ENCODE peak calls at places on chromosomes 2 and 18, in nine cellular contexts. Q is HepG2, N is HCT116, A is GM23248, L is PC-3, Y is mammary epithelial cell, X is GM23338, B is neural progenitor cell, W is endothelial cell of umbilical vein. J is an unnamed sample.

GRCh38 chr2:217316743-217317142 is 456.9 kb upstream of the TNP1 start:
- DNase-seq in Q (no peak), N (no peak), A (peak; percentile 58), L (peak; percentile 34), Y (no peak), X (no peak), B (no peak), W (peak; percentile 11), J (peak; percentile 82)

GRCh38 chr2:32942728-32943485 is 3.8 kb upstream of the LTBP1 start:
- DNase-seq in Q (no peak), N (no peak), A (no peak), L (no peak), Y (no peak), X (no peak), B (no peak), W (peak; percentile 69), J (no peak)

GRCh38 chr18:23935804-23936203 is 78.8 kb upstream of the TTC39C start:
- DNase-seq in Q (no peak), N (no peak), A (no peak), L (no peak), Y (peak; percentile 41), X (no peak), B (no peak), W (no peak), J (no peak)

GRCh38 chr2:113098061-113098460 is 29.3 kb upstream of the IL1RN start:
- DNase-seq in Q (no peak), N (no peak), A (no peak), L (no peak), Y (no peak), X (no peak), B (no peak), W (no peak), J (no peak)

GRCh38 chr2:181305151-181306123 is 151.7 kb upstream of the ITGA4 start:
- DNase-seq in Q (peak; percentile 95), N (no peak), A (peak; percentile 15), L (no peak), Y (no peak), X (peak; percentile 25), B (no peak), W (no peak), J (peak; percentile 47)

GRCh38 chr2:23585218-23585945 is 200.4 kb downstream of the KLHL29 start:
- DNase-seq in Q (no peak), N (no peak), A (no peak), L (no peak), Y (no peak), X (no peak), B (no peak), W (no peak), J (no peak)

GRCh38 chr2:230711224-230711623 is 1.4 kb upstream of the CAB39 start:
- DNase-seq in Q (no peak), N (no peak), A (no peak), L (no peak), Y (no peak), X (no peak), B (no peak), W (no peak), J (no peak)

GRCh38 chr2:225660262-225661091 is 261.0 kb downstream of the NYAP2 start:
- DNase-seq in Q (peak; percentile 53), N (peak; percentile 50), A (peak; percentile 78), L (peak; percentile 84), Y (peak; percentile 48), X (peak; percentile 80), B (peak; percentile 81), W (peak; percentile 55), J (peak; percentile 41)

GRCh38 chr2:222797871-222798270 is 63.0 kb upstream of the ACSL3 start:
- DNase-seq in Q (no peak), N (no peak), A (peak; percentile 4), L (no peak), Y (no peak), X (no peak), B (no peak), W (no peak), J (no peak)

GRCh38 chr2:37156071-37156856 is 516 bp downstream of the EIF2AK2 start:
- DNase-seq in Q (peak; percentile 42), N (peak; percentile 7), A (peak; percentile 84), L (peak; percentile 60), Y (peak; percentile 52), X (peak; percentile 29), B (peak; percentile 7), W (peak; percentile 70), J (peak; percentile 70)

GRCh38 chr2:157418215-157418614 is 25.7 kb downstream of the CYTIP start:
- DNase-seq in Q (no peak), N (no peak), A (no peak), L (no peak), Y (no peak), X (no peak), B (no peak), W (no peak), J (no peak)

GRCh38 chr2:164697688-164698290 is 76.5 kb upstream of the GRB14 start:
- DNase-seq in Q (peak; percentile 61), N (peak; percentile 6), A (peak; percentile 31), L (peak; percentile 54), Y (no peak), X (peak; percentile 73), B (peak; percentile 17), W (peak; percentile 51), J (peak; percentile 2)

GRCh38 chr18:23887493-23887892 is 127.1 kb upstream of the TTC39C start:
- DNase-seq in Q (no peak), N (no peak), A (no peak), L (no peak), Y (peak; percentile 27), X (no peak), B (no peak), W (no peak), J (peak; percentile 36)

GRCh38 chr2:210922419-210922818 is 366.0 kb downstream of the CPS1 start:
- DNase-seq in Q (no peak), N (no peak), A (no peak), L (no peak), Y (no peak), X (no peak), B (no peak), W (no peak), J (no peak)

GRCh38 chr18:73119574-73119973 is 251.8 kb upstream of the NETO1 start:
- DNase-seq in Q (no peak), N (no peak), A (no peak), L (no peak), Y (no peak), X (no peak), B (no peak), W (no peak), J (no peak)

GRCh38 chr18:73124165-73124564 is 256.4 kb upstream of the NETO1 start:
- DNase-seq in Q (no peak), N (no peak), A (no peak), L (peak; percentile 65), Y (no peak), X (no peak), B (no peak), W (no peak), J (peak; percentile 51)

GRCh38 chr18:73121207-73121606 is 253.4 kb upstream of the NETO1 start:
- DNase-seq in Q (no peak), N (no peak), A (no peak), L (no peak), Y (no peak), X (no peak), B (no peak), W (no peak), J (no peak)

GRCh38 chr18:73120626-73121025 is 252.8 kb upstream of the NETO1 start:
- DNase-seq in Q (no peak), N (no peak), A (no peak), L (no peak), Y (no peak), X (no peak), B (no peak), W (no peak), J (no peak)

DNA sequence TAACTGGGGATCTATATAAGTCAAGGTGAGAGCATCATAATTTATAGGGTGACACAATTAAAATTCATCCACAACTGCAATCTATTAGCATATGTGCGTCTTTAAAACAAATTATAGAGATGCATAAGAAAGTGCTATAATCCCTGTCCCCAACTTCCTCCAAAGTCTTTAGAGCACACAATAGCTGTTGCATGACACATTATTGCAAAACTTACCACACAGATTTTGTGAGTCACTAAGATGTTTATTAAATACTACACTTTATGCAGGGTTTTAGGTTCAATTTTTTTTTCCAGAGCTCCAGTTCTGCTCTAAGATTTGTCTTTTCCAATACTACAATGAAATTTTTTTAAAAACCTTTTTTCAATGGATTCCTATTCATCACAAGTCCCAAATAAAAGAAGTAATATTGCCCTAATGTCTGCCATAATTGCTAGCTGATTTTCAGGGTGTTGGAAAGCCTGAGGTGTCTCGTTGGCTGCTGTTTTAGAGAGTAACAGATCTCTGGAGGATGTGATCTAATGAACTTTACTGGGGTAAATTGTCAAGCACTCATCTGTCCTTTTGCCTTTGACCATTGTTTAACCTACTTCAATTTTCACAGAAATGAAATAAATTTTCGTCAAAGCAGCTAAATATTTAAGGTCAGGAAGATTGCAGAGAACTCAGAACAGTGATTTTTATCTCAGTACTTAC is 250.5 kb upstream of the NETO1 start:
- DNase-seq in Q (no peak), N (no peak), A (peak; percentile 37), L (peak; percentile 79), Y (peak; percentile 67), X (no peak), B (no peak), W (no peak), J (peak; percentile 5)
- TF ChIP-seq EZH2 in Q (no peak), N (no peak), A (no peak), L (no peak), Y (no peak), X (no peak), B (no peak), W (no peak), J (no peak)

DNA sequence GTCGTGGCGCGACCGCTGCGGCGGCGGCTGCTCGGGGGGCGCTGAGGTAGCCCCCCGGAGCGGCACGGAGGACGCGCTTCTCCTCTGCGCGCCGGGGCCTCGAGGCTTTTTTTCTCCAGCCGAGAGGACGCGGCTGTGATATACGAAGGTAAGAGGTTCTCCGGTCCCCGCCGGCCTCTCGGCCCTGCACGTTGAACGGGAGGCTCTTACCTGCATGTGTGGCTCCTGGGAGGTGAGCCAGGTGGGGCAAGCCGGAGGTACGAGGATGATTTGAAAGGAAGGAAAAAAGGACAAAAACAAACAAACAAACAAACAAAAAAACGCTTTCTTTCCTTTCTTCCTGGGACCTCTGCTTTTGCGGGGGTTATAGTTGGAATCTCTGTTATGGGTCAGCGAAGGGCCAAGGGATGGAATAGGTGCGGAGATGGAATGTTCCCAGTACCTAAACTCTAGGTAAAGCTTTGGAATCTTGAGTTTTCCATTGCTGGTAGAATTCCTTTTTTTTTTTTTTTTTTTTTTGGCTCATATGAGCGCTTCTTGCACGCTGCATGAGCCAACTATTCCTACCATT is 600 bp downstream of the PTPN4 start:
- DNase-seq in Q (peak; percentile 35), N (no peak), A (no peak), L (peak; percentile 39), Y (no peak), X (peak; percentile 60), B (no peak), W (no peak), J (no peak)
- H3K4me1 ChIP-seq in Q (peaks cover 64% of the 10 kb centered on the region), N (peaks cover 40% of the 10 kb centered on the region), A (peaks cover 29% of the 10 kb centered on the region), L (peaks cover 41% of the 10 kb centered on the region), Y (peaks cover 17% of the 10 kb centered on the region), X (peaks cover 29% of the 10 kb centered on the region), B (peaks cover 34% of the 10 kb centered on the region), W (peaks cover 19% of the 10 kb centered on the region), J (peaks cover 2% of the 10 kb centered on the region)

GRCh38 chr2:224039770-224040088 is 643 bp upstream of the SERPINE2 start:
- DNase-seq in Q (no peak), N (no peak), A (no peak), L (no peak), Y (no peak), X (peak; percentile 81), B (no peak), W (no peak), J (no peak)
- H2AFZ ChIP-seq in Q (no peak overlapping the region), N (peak overlapping the region; percentile 76), A (peak overlapping the region; percentile 77), L (peak overlapping the region; percentile 90), Y (peak overlapping the region; percentile 88), X (peak overlapping the region; percentile 93), B (peak overlapping the region; percentile 95), W (peak overlapping the region; percentile 85), J (peak overlapping the region; percentile 44)

GRCh38 chr18:22176622-22177495 is 7.5 kb downstream of the GATA6 start:
- DNase-seq in Q (no peak), N (no peak), A (peak; percentile 40), L (no peak), Y (no peak), X (peak; percentile 55), B (peak; percentile 63), W (no peak), J (peak; percentile 68)
- TF ChIP-seq EZH2 in Q (no peak), N (no peak), A (no peak), L (no peak), Y (no peak), X (peak; percentile 83), B (peak; percentile 99), W (no peak), J (no peak)

J was measured in fibroblast of lung.